ENCODE peak calls at places on chromosomes 16 and 17, in five cellular contexts. Y is Calu3, T is keratinocyte, S is nephron progenitor cell, G is stomach. V is an unnamed sample.

GRCh38 chr16:53445534-53445933 is 11.3 kb downstream of the RBL2 start:
- DNase-seq in G (no peak), Y (no peak), T (no peak), S (no peak), V (no peak)

GRCh38 chr16:79589495-79590134 is 10.9 kb downstream of the MAF start:
- DNase-seq in Y (no peak), T (no peak), S (no peak), G (no peak), V (peak; percentile 64)

GRCh38 chr16:88072571-88073001 is 121.4 kb downstream of the BANP start:
- DNase-seq in G (no peak), T (no peak), Y (no peak), S (no peak), V (no peak)

GRCh38 chr17:78408476-78409020 is 30.1 kb downstream of the PGS1 start:
- DNase-seq in T (no peak), G (no peak), S (no peak), Y (peak; percentile 8), V (no peak)

GRCh38 chr16:84044108-84044488 is 1.5 kb upstream of the SLC38A8 start:
- DNase-seq in G (no peak), T (no peak), Y (peak; percentile 42), S (no peak), V (peak; percentile 84)

GRCh38 chr16:85585762-85586161 is 27.4 kb upstream of the GSE1 start:
- DNase-seq in T (no peak), G (no peak), Y (no peak), S (no peak), V (no peak)

GRCh38 chr17:44547625-44548297 is 9.5 kb upstream of the FZD2 start:
- DNase-seq in T (no peak), S (peak; percentile 47), G (no peak), Y (no peak), V (peak; percentile 87)

GRCh38 chr17:41705271-41705991 is 6.7 kb upstream of the GAST start:
- DNase-seq in S (no peak), Y (no peak), T (no peak), G (no peak), V (peak; percentile 81)

GRCh38 chr17:49580981-49581644 is 5.4 kb downstream of the NXPH3 start:
- DNase-seq in Y (no peak), G (no peak), T (no peak), S (no peak), V (peak; percentile 52)

GRCh38 chr16:12758670-12759558 is 44.8 kb downstream of the CPPED1 start:
- DNase-seq in Y (no peak), S (no peak), G (no peak), T (no peak), V (peak; percentile 49)

GRCh38 chr17:10751569-10751968 is 21.7 kb upstream of the TMEM220 start:
- DNase-seq in S (no peak), Y (no peak), G (no peak), T (no peak), V (no peak)

GRCh38 chr16:69564845-69565610 is 738 bp upstream of the NFAT5 start:
- DNase-seq in G (no peak), Y (no peak), S (no peak), T (no peak), V (no peak)

GRCh38 chr16:67055712-67056487 is 27.0 kb downstream of the CBFB start:
- DNase-seq in S (no peak), G (no peak), Y (no peak), T (peak; percentile 81), V (no peak)

GRCh38 chr17:34387566-34387965 is 24.5 kb upstream of the CCL1 start:
- DNase-seq in Y (no peak), S (no peak), G (no peak), T (no peak), V (no peak)

GRCh38 chr17:80297996-80298560 is 37.4 kb downstream of the RNF213 start:
- DNase-seq in T (no peak), Y (no peak), S (no peak), G (no peak), V (no peak)

GRCh38 chr16:10168258-10168657 is 14.0 kb downstream of the GRIN2A start:
- DNase-seq in T (no peak), S (no peak), G (no peak), Y (no peak), V (no peak)

GRCh38 chr16:29816694-29817441 is 916 bp downstream of the PAGR1 start:
- DNase-seq in T (no peak), Y (peak; percentile 76), G (peak; percentile 65), S (peak; percentile 62), V (peak; percentile 85)

GRCh38 chr16:4384497-4384896 is 12.8 kb downstream of the VASN start:
- DNase-seq in T (no peak), S (peak; percentile 39), G (no peak), Y (no peak), V (no peak)

GRCh38 chr17:43564080-43564594 is 18.0 kb upstream of the ETV4 start:
- DNase-seq in G (no peak), T (no peak), Y (no peak), S (no peak), V (no peak)

GRCh38 chr16:626787-627457 is 3.9 kb upstream of the WFIKKN1 start:
- DNase-seq in T (peak; percentile 52), Y (no peak), G (no peak), S (no peak), V (no peak)

GRCh38 chr17:66087073-66087472 is 104.9 kb downstream of the CEP112 start:
- DNase-seq in S (no peak), Y (no peak), T (no peak), G (no peak), V (no peak)

GRCh38 chr17:17264430-17264829 is 16.6 kb downstream of the COPS3 start:
- DNase-seq in Y (no peak), G (no peak), T (no peak), S (no peak), V (no peak)

DNA sequence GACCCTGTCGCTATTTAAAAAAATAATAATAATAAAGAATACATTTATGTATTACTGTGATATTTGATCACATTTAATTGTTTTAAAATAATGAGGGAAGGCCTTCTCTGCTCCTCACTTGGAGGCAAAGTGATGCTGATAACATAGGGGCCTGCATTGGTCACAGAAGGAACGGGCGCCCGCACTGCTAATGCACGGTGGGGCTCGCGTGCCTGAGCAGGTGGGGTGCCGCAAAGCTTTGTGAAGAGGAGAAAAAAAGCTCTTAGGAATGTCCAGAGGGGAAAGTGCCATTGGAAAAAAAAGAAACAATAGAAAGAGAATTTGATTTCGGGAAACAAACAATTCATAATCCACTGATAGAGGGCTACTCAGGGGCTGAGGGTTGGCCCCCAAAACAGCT is 143.8 kb downstream of the ZNF423 start:
- DNase-seq in Y (no peak), S (no peak), G (no peak), T (no peak), V (no peak)
- TF ChIP-seq CTCF in Y (no peak), S (no peak), G (no peak), T (no peak), V (no peak)

DNA sequence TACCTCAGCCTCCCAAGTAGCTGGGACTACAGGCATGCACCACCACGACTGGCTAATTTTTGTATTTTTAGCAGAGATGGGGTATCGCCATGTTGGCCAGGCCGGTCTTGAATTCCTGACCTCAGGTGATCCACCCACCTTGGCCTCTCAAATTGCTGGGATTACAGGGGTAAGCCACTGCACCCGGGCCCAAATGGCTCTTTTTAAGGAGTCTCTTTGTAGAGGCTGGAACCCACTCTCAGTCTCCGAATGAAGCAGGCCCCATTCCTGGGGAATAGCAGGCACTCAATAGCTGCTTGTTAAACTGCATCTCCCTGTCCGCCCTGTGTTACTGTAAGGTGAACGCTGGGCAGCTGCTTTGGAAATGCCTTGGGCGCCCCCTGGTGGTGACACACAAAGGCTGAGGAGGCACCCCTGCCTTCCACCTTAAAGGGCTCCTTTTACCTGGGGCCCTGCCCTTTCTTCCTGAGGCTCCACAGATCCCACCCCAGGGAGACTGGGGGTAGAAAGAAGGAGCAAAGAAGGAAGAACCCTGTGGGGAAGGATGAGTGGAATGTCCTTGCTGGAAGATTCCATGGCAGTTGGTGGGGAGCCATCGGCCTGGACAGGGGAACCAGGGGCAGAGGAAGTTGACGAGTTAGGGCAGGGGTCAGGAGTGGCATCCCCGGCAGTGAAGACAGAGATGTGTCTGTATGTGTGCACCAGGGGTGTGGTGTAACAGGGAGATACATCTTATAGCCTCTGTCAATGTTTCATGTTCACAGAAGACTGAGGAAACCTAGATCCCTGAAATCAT is 6.1 kb upstream of the SP2 start:
- DNase-seq in S (peak; percentile 95), T (peak; percentile 45), Y (peak; percentile 98), G (peak; percentile 95), V (peak; percentile 99)
- TF ChIP-seq CTCF in S (peak; percentile 98), T (peak; percentile 90), Y (peak; percentile 99), G (peak; percentile 44), V (peak; percentile 99)

DNA sequence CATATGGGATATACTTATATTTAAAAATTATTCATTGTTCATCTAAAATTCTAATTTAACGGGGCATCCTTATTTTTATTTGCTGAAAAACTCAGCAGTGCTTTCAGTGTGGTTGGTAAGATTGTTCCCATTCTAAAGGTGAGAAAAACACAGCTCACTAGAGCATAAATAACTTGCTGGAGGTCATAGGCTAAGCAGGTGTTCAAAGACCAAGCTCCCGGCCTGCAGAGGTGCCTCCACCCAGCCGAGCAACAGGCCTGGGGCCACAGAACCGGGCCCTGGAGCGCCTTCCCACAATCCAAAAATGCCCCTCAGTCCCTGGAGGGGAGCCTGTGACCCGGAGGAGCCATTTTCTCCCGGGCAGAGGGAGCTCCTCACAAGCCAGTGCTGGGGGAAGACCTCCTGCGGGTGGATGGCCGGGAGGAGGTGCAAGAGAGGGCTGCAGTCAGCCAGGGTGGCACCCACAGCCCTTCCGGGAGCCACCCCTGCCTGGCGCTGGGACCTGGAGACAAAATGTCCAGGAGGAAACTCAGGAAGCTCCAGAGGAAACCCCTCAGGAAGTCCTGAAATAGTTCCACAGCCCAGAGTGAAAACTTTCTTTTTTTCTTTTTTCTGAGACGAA is 14.7 kb downstream of the ABR start:
- DNase-seq in S (no peak), T (no peak), Y (no peak), G (no peak), V (no peak)
- TF ChIP-seq CTCF in S (no peak), T (no peak), Y (no peak), G (no peak), V (no peak)

GRCh38 chr17:7589891-7590611 is at the start of gene SOX15:
- DNase-seq in G (no peak), S (no peak), Y (no peak), T (no peak), V (peak; percentile 91)

GRCh38 chr17:7590743-7591142 is 849 bp upstream of the SOX15 start:
- DNase-seq in T (no peak), Y (no peak), G (no peak), S (no peak), V (peak; percentile 93)

GRCh38 chr17:7587831-7588230 is 2.1 kb downstream of the SOX15 start:
- DNase-seq in T (no peak), G (no peak), S (no peak), Y (no peak), V (peak; percentile 51)

GRCh38 chr17:7588553-7589203 is 1.2 kb downstream of the SOX15 start:
- DNase-seq in T (no peak), G (no peak), Y (no peak), S (no peak), V (peak; percentile 74)

DNA sequence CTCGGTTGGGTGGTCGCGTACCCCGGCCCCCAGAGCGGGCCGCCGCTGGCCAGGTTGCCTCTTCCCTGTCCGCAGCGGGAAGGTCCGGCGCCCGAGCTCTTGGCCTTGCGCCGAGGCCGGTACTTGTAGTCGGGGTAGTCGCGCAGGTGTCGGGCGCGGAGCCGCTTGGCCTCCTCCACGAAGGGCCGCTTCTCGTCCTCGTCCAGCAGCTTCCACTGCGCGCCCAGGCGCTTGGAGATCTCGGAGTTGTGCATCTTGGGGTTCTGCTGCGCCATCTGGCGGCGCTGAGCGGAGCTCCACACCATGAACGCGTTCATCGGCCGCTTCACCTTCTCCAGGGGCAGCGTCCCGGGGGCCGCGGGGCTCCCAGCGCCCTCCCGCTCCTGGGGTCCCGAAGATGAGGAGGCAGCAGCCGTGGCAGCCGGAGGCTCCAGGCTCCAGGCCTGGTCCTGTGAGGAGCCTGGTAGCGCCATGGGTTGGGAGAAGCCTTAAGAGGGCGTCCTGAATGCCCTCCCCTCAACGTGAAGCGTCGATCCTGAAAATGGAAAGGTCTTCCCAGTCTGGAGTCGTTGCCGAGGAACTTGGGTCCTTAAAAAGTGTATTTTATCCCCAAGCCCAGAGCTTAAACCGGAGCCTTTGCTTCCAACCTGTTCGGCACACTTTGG is 558 bp downstream of the SOX15 start:
- DNase-seq in T (no peak), G (peak; percentile 86), Y (no peak), S (peak; percentile 79), V (peak; percentile 97)
- TF ChIP-seq CTCF in T (peak; percentile 93), G (no peak), Y (no peak), S (peak; percentile 77), V (peak; percentile 95)